ENCODE peak calls at places on chromosomes 13 and 19, in seven cellular contexts. P is heart right ventricle; F is lung; J is cardiac fibroblast; A is tibial artery; N is CD8-positive, alpha-beta T cell; X is HFF-Myc. G is an unnamed sample.
A peak's percentile ranks its signal among the peaks of the same experiment; 100 is the strongest.

GRCh38 chr13:86689901-86690300 is 890.7 kb upstream of the SLITRK6 start:
- DNase-seq in P (no peak), F (no peak), J (no peak), A (no peak), N (no peak), X (no peak), G (no peak)

GRCh38 chr19:4052993-4053422 is 13.7 kb downstream of the ZBTB7A start:
- DNase-seq in P (no peak), F (no peak), J (peak; percentile 43), A (no peak), N (no peak), X (no peak), G (no peak)

GRCh38 chr13:99556867-99557443 is 55.7 kb downstream of the TM9SF2 start:
- DNase-seq in P (no peak), F (no peak), J (no peak), A (no peak), N (no peak), X (no peak), G (no peak)

GRCh38 chr13:46522692-46523040 is 30.3 kb upstream of the LRCH1 start:
- DNase-seq in P (no peak), F (no peak), J (no peak), A (no peak), N (no peak), X (no peak), G (no peak)

GRCh38 chr19:2213799-2214198 is 22.3 kb downstream of the PLEKHJ1 start:
- DNase-seq in P (no peak), F (no peak), J (no peak), A (no peak), N (no peak), X (no peak), G (no peak)

GRCh38 chr13:19864018-19864338 is 529 bp upstream of the ZMYM5 start:
- DNase-seq in P (peak; percentile 82), F (peak; percentile 80), J (peak; percentile 80), A (peak; percentile 86), N (peak; percentile 58), X (no peak), G (no peak)

GRCh38 chr13:64239372-64239771 is 2823.7 kb upstream of the PCDH20 start:
- DNase-seq in P (no peak), F (no peak), J (peak; percentile 79), A (no peak), N (no peak), X (peak; percentile 4), G (peak; percentile 11)

GRCh38 chr19:13783565-13784500 is 9.6 kb downstream of the C19orf53 start:
- DNase-seq in P (no peak), F (no peak), J (no peak), A (no peak), N (no peak), X (no peak), G (no peak)

GRCh38 chr19:19513671-19514070 is 1.7 kb downstream of the TSSK6 start:
- DNase-seq in P (no peak), F (no peak), J (no peak), A (no peak), N (no peak), X (no peak), G (no peak)

GRCh38 chr19:17448190-17448967 is at the start of gene TMEM221:
- DNase-seq in P (peak; percentile 61), F (no peak), J (peak; percentile 30), A (no peak), N (peak; percentile 59), X (no peak), G (no peak)

GRCh38 chr13:33611016-33611805 is 206.7 kb upstream of the RFC3 start:
- DNase-seq in P (peak; percentile 70), F (peak; percentile 38), J (peak; percentile 68), A (peak; percentile 77), N (no peak), X (no peak), G (no peak)

GRCh38 chr19:13849991-13850909 is 26.7 kb upstream of the NANOS3 start:
- DNase-seq in P (peak; percentile 92), F (peak; percentile 78), J (peak; percentile 79), A (peak; percentile 92), N (peak; percentile 79), X (no peak), G (no peak)

GRCh38 chr19:47094557-47095517 is 18.7 kb downstream of the ZC3H4 start:
- DNase-seq in P (no peak), F (peak; percentile 71), J (no peak), A (no peak), N (peak; percentile 16), X (no peak), G (no peak)

GRCh38 chr19:1070576-1070930 is 3.6 kb downstream of the ARHGAP45 start:
- DNase-seq in P (no peak), F (no peak), J (no peak), A (no peak), N (no peak), X (no peak), G (no peak)

GRCh38 chr19:56350416-56351045 is 35.9 kb upstream of the ZSCAN5A start:
- DNase-seq in P (no peak), F (no peak), J (peak; percentile 66), A (no peak), N (peak; percentile 56), X (peak; percentile 21), G (peak; percentile 8)

DNA sequence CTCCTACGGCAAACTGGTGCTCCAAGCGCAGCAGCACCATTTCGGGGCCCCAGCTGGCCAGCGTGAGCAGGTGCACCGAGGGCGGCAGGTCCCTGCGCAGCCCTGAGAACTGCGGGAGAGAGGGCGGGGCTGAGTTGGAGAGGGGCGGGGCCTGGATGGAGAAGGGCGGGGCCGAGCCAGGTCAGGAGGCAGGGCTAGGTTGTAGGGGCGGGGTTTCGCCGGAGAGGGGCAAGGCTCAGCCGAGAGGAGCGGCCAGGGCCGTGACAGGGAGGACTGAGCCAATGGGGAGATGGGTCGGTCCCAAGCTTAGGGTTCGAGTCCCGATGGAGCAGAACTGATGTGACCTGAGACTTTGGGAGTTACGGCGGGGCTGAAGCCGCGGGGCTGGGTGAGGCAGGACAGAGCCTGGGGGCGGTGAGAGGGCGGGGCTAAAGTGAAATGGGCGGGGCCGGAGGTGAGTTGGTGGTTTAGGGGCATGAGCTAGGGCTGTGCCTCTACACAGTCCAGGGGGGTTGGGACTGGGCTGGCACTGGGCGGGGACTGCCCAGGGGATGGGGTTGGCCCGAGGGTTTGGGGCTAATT is 19.0 kb downstream of the MAN2B1 start:
- DNase-seq in P (peak; percentile 72), F (peak; percentile 82), J (peak; percentile 47), A (peak; percentile 77), N (no peak), X (no peak), G (no peak)
- H3K4me3 ChIP-seq in P (peak overlapping the region; percentile 39), F (no peak overlapping the region), J (peak overlapping the region; percentile 32), A (peak overlapping the region; percentile 32), N (no peak overlapping the region), X (no peak overlapping the region), G (no peak overlapping the region)

DNA sequence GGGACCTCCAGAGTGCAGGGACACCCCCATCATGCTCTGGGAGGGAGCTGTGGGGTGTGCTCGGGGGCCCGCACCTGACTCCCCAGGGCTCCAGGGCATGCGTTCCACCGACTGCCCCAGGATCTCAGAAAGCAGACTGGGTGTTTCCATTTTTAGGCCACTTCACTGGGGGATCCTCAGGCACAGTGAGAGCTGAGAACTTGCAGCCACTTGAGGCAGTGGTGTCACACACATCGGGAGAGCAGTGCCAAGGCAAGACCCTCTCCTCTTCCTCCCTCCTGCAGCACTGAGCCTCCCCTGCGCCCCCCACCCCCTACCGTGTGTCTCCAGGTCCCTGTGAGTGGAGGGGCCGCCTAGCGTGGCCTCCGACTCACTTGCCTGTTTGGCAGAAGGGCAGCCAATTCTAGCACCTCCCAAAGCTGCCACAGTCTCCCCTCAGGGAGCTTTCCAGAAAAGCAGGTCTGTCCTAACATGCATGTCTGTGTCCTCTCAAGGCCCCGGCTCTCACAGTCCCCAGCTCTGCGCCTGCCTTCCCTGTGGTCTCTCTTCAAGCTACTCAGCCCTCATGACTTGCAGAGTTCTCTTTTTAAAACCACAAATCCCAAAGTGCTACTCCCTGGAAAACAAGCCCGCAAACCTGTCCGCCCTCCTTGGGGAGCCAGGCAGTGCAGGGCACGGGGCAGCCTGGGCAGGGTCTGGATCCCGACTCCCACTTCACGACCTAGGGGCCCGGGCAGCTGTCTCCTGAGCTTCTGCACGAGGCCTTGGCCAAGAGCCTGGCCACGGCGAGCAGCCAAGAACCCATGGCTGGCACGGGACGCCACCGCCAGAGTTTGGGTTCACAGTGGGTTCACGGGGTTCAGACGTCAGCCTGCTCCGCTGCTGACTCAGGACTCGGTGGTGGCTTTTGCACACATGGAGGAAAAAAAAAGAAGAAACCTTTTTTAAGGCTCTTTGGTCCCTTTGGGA is 94.1 kb downstream of the STK24 start:
- DNase-seq in P (peak; percentile 80), F (peak; percentile 57), J (peak; percentile 76), A (peak; percentile 95), N (no peak), X (no peak), G (no peak)
- TF ChIP-seq CTCF in P (peak; percentile 47), F (no peak), J (no peak), A (no peak), N (no peak), X (no peak), G (peak; percentile 34)

DNA sequence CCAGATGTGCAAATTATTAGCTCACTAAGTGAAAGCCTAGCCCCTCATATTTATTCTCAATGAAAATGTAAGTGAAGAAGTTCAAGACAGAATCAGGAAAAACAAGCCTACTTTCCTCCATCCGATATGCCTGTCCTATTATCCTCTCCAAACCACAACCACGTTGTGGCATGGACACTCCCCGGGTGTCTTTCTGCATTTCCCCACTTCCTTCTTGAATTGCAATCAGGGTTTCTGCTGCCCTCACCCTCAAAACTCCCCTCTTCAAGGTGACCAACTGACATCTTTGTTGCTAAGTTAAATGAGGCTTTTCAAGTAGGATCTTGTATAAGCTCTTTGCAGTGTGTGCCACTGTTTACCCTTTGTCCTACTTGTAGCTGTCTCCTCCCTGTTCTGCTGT is 11.8 kb downstream of the SLC25A30 start:
- DNase-seq in P (no peak), F (peak; percentile 9), J (no peak), A (no peak), N (no peak), X (no peak), G (no peak)
- H3K4me3 ChIP-seq in P (no peak overlapping the region), F (no peak overlapping the region), J (no peak overlapping the region), A (no peak overlapping the region), N (no peak overlapping the region), X (no peak overlapping the region), G (no peak overlapping the region)

GRCh38 chr19:10418281-10419199 is 1.8 kb upstream of the PDE4A start:
- DNase-seq in P (no peak), F (no peak), J (no peak), A (no peak), N (peak; percentile 44), X (no peak), G (no peak)
- TF ChIP-seq CTCF in P (no peak), F (no peak), J (no peak), A (no peak), N (no peak), X (no peak), G (peak; percentile 15)

GRCh38 chr19:45601115-45601514 is 897 bp downstream of the GPR4 start:
- DNase-seq in P (no peak), F (no peak), J (no peak), A (no peak), N (no peak), X (no peak), G (no peak)
- H3K4me3 ChIP-seq in P (peak overlapping the region; percentile 83), F (peak overlapping the region; percentile 71), J (peak overlapping the region; percentile 77), A (peak overlapping the region; percentile 28), N (no peak overlapping the region), X (no peak overlapping the region), G (no peak overlapping the region)

GRCh38 chr19:38556521-38557174 is 61.1 kb downstream of the MAP4K1 start:
- DNase-seq in P (no peak), F (no peak), J (no peak), A (no peak), N (no peak), X (no peak), G (no peak)
- TF ChIP-seq CTCF in P (no peak), F (no peak), J (peak; percentile 21), A (no peak), N (no peak), X (peak; percentile 28), G (peak; percentile 14)

G was measured in AG09309.